ENCODE peak calls at places on chromosomes 4 and X, in ten cellular contexts. One of them, this sample, is unnamed.

GRCh38 chrX:46294234-46294633 is 251.0 kb downstream of the ZNF674 start:
- DNase-seq in ovary: no peak
- DNase-seq in mammary epithelial cell: no peak
- DNase-seq in MM.1S: no peak
- DNase-seq in brain microvascular endothelial cell: peak; percentile 3
- DNase-seq in astrocyte: peak; percentile 78
- DNase-seq in right atrium auricular region: no peak
- DNase-seq in OCI-LY7: no peak
- DNase-seq in SK-N-SH: no peak
- DNase-seq in AG04450: no peak
- DNase-seq in this sample: peak; percentile 52

GRCh38 chr4:99389606-99390005 is 37.1 kb upstream of the ADH1C start:
- DNase-seq in ovary: no peak
- DNase-seq in mammary epithelial cell: no peak
- DNase-seq in MM.1S: no peak
- DNase-seq in brain microvascular endothelial cell: no peak
- DNase-seq in astrocyte: no peak
- DNase-seq in right atrium auricular region: no peak
- DNase-seq in OCI-LY7: no peak
- DNase-seq in SK-N-SH: no peak
- DNase-seq in AG04450: peak; percentile 49
- DNase-seq in this sample: no peak

GRCh38 chrX:39750798-39751197 is 347.0 kb downstream of the BCOR start:
- DNase-seq in ovary: no peak
- DNase-seq in mammary epithelial cell: no peak
- DNase-seq in MM.1S: no peak
- DNase-seq in brain microvascular endothelial cell: no peak
- DNase-seq in astrocyte: no peak
- DNase-seq in right atrium auricular region: no peak
- DNase-seq in OCI-LY7: no peak
- DNase-seq in SK-N-SH: no peak
- DNase-seq in AG04450: no peak
- DNase-seq in this sample: no peak

GRCh38 chrX:16487620-16488380 is 162.2 kb upstream of the S100G start:
- DNase-seq in ovary: no peak
- DNase-seq in mammary epithelial cell: peak; percentile 13
- DNase-seq in MM.1S: no peak
- DNase-seq in brain microvascular endothelial cell: peak; percentile 20
- DNase-seq in astrocyte: peak; percentile 24
- DNase-seq in right atrium auricular region: no peak
- DNase-seq in OCI-LY7: no peak
- DNase-seq in SK-N-SH: no peak
- DNase-seq in AG04450: no peak
- DNase-seq in this sample: no peak

GRCh38 chrX:6227445-6227820 is 1.2 kb downstream of the NLGN4X start:
- DNase-seq in ovary: no peak
- DNase-seq in mammary epithelial cell: no peak
- DNase-seq in MM.1S: no peak
- DNase-seq in brain microvascular endothelial cell: no peak
- DNase-seq in astrocyte: no peak
- DNase-seq in right atrium auricular region: no peak
- DNase-seq in OCI-LY7: no peak
- DNase-seq in SK-N-SH: peak; percentile 20
- DNase-seq in AG04450: no peak
- DNase-seq in this sample: no peak

GRCh38 chr4:69951602-69952001 is 13.9 kb downstream of the CSN2 start:
- DNase-seq in ovary: no peak
- DNase-seq in mammary epithelial cell: no peak
- DNase-seq in MM.1S: no peak
- DNase-seq in brain microvascular endothelial cell: peak; percentile 16
- DNase-seq in astrocyte: no peak
- DNase-seq in right atrium auricular region: no peak
- DNase-seq in OCI-LY7: no peak
- DNase-seq in SK-N-SH: no peak
- DNase-seq in AG04450: no peak
- DNase-seq in this sample: no peak

GRCh38 chr4:119132306-119132705 is 3.3 kb upstream of the MYOZ2 start:
- DNase-seq in ovary: no peak
- DNase-seq in mammary epithelial cell: no peak
- DNase-seq in MM.1S: no peak
- DNase-seq in brain microvascular endothelial cell: no peak
- DNase-seq in astrocyte: peak; percentile 14
- DNase-seq in right atrium auricular region: no peak
- DNase-seq in OCI-LY7: no peak
- DNase-seq in SK-N-SH: no peak
- DNase-seq in AG04450: no peak
- DNase-seq in this sample: no peak

GRCh38 chr4:76016383-76016782 is 6.9 kb downstream of the CXCL10 start:
- DNase-seq in ovary: no peak
- DNase-seq in mammary epithelial cell: peak; percentile 80
- DNase-seq in MM.1S: peak; percentile 98
- DNase-seq in brain microvascular endothelial cell: no peak
- DNase-seq in astrocyte: no peak
- DNase-seq in right atrium auricular region: no peak
- DNase-seq in OCI-LY7: no peak
- DNase-seq in SK-N-SH: no peak
- DNase-seq in AG04450: no peak
- DNase-seq in this sample: no peak

GRCh38 chr4:54099959-54100606 is at the start of gene GSX2:
- DNase-seq in ovary: no peak
- DNase-seq in mammary epithelial cell: peak; percentile 12
- DNase-seq in MM.1S: no peak
- DNase-seq in brain microvascular endothelial cell: no peak
- DNase-seq in astrocyte: no peak
- DNase-seq in right atrium auricular region: peak; percentile 74
- DNase-seq in OCI-LY7: no peak
- DNase-seq in SK-N-SH: peak; percentile 73
- DNase-seq in AG04450: no peak
- DNase-seq in this sample: no peak

GRCh38 chrX:50386520-50386919 is 84.1 kb downstream of the DGKK start:
- DNase-seq in ovary: no peak
- DNase-seq in mammary epithelial cell: no peak
- DNase-seq in MM.1S: no peak
- DNase-seq in brain microvascular endothelial cell: no peak
- DNase-seq in astrocyte: no peak
- DNase-seq in right atrium auricular region: no peak
- DNase-seq in OCI-LY7: no peak
- DNase-seq in SK-N-SH: no peak
- DNase-seq in AG04450: no peak
- DNase-seq in this sample: no peak

GRCh38 chr4:26893491-26893890 is 32.9 kb downstream of the STIM2 start:
- DNase-seq in ovary: no peak
- DNase-seq in mammary epithelial cell: no peak
- DNase-seq in MM.1S: no peak
- DNase-seq in brain microvascular endothelial cell: no peak
- DNase-seq in astrocyte: no peak
- DNase-seq in right atrium auricular region: no peak
- DNase-seq in OCI-LY7: no peak
- DNase-seq in SK-N-SH: no peak
- DNase-seq in AG04450: no peak
- DNase-seq in this sample: no peak

GRCh38 chr4:173051697-173052096 is 116.9 kb upstream of the GALNT7 start:
- DNase-seq in ovary: no peak
- DNase-seq in mammary epithelial cell: no peak
- DNase-seq in MM.1S: no peak
- DNase-seq in brain microvascular endothelial cell: no peak
- DNase-seq in astrocyte: peak; percentile 18
- DNase-seq in right atrium auricular region: no peak
- DNase-seq in OCI-LY7: no peak
- DNase-seq in SK-N-SH: no peak
- DNase-seq in AG04450: no peak
- DNase-seq in this sample: peak; percentile 4
- H3K4me3 ChIP-seq in ovary: no peak overlapping the region
- H3K4me3 ChIP-seq in mammary epithelial cell: no peak overlapping the region
- H3K4me3 ChIP-seq in MM.1S: no peak overlapping the region
- H3K4me3 ChIP-seq in brain microvascular endothelial cell: no peak overlapping the region
- H3K4me3 ChIP-seq in astrocyte: no peak overlapping the region
- H3K4me3 ChIP-seq in right atrium auricular region: no peak overlapping the region
- H3K4me3 ChIP-seq in OCI-LY7: no peak overlapping the region
- H3K4me3 ChIP-seq in SK-N-SH: no peak overlapping the region
- H3K4me3 ChIP-seq in AG04450: no peak overlapping the region
- H3K4me3 ChIP-seq in this sample: no peak overlapping the region

GRCh38 chrX:129678176-129678880 is 23.6 kb upstream of the APLN start:
- DNase-seq in ovary: peak; percentile 53
- DNase-seq in mammary epithelial cell: no peak
- DNase-seq in MM.1S: peak; percentile 28
- DNase-seq in brain microvascular endothelial cell: no peak
- DNase-seq in astrocyte: no peak
- DNase-seq in right atrium auricular region: no peak
- DNase-seq in OCI-LY7: no peak
- DNase-seq in SK-N-SH: peak; percentile 62
- DNase-seq in AG04450: no peak
- DNase-seq in this sample: no peak
- TF ChIP-seq CTCF in ovary: no peak
- TF ChIP-seq CTCF in mammary epithelial cell: no peak
- TF ChIP-seq CTCF in MM.1S: peak; percentile 25
- TF ChIP-seq CTCF in brain microvascular endothelial cell: no peak
- TF ChIP-seq CTCF in astrocyte: no peak
- TF ChIP-seq CTCF in right atrium auricular region: peak; percentile 57
- TF ChIP-seq CTCF in OCI-LY7: no peak
- TF ChIP-seq CTCF in SK-N-SH: peak; percentile 15
- TF ChIP-seq CTCF in AG04450: no peak
- TF ChIP-seq CTCF in this sample: no peak

GRCh38 chr4:153485374-153485773 is 19.2 kb downstream of the TMEM131L start:
- DNase-seq in ovary: no peak
- DNase-seq in mammary epithelial cell: no peak
- DNase-seq in MM.1S: no peak
- DNase-seq in brain microvascular endothelial cell: no peak
- DNase-seq in astrocyte: no peak
- DNase-seq in right atrium auricular region: no peak
- DNase-seq in OCI-LY7: no peak
- DNase-seq in SK-N-SH: no peak
- DNase-seq in AG04450: no peak
- DNase-seq in this sample: no peak

GRCh38 chr4:153481474-153481873 is 15.3 kb downstream of the TMEM131L start:
- DNase-seq in ovary: no peak
- DNase-seq in mammary epithelial cell: no peak
- DNase-seq in MM.1S: no peak
- DNase-seq in brain microvascular endothelial cell: no peak
- DNase-seq in astrocyte: no peak
- DNase-seq in right atrium auricular region: no peak
- DNase-seq in OCI-LY7: no peak
- DNase-seq in SK-N-SH: no peak
- DNase-seq in AG04450: no peak
- DNase-seq in this sample: no peak

GRCh38 chr4:153485860-153486259 is 19.7 kb downstream of the TMEM131L start:
- DNase-seq in ovary: no peak
- DNase-seq in mammary epithelial cell: no peak
- DNase-seq in MM.1S: no peak
- DNase-seq in brain microvascular endothelial cell: no peak
- DNase-seq in astrocyte: no peak
- DNase-seq in right atrium auricular region: no peak
- DNase-seq in OCI-LY7: no peak
- DNase-seq in SK-N-SH: no peak
- DNase-seq in AG04450: no peak
- DNase-seq in this sample: no peak

GRCh38 chr4:153486281-153487151 is 20.4 kb downstream of the TMEM131L start:
- DNase-seq in ovary: no peak
- DNase-seq in mammary epithelial cell: peak; percentile 97
- DNase-seq in MM.1S: no peak
- DNase-seq in brain microvascular endothelial cell: peak; percentile 84
- DNase-seq in astrocyte: peak; percentile 91
- DNase-seq in right atrium auricular region: no peak
- DNase-seq in OCI-LY7: no peak
- DNase-seq in SK-N-SH: no peak
- DNase-seq in AG04450: peak; percentile 76
- DNase-seq in this sample: peak; percentile 63

DNA sequence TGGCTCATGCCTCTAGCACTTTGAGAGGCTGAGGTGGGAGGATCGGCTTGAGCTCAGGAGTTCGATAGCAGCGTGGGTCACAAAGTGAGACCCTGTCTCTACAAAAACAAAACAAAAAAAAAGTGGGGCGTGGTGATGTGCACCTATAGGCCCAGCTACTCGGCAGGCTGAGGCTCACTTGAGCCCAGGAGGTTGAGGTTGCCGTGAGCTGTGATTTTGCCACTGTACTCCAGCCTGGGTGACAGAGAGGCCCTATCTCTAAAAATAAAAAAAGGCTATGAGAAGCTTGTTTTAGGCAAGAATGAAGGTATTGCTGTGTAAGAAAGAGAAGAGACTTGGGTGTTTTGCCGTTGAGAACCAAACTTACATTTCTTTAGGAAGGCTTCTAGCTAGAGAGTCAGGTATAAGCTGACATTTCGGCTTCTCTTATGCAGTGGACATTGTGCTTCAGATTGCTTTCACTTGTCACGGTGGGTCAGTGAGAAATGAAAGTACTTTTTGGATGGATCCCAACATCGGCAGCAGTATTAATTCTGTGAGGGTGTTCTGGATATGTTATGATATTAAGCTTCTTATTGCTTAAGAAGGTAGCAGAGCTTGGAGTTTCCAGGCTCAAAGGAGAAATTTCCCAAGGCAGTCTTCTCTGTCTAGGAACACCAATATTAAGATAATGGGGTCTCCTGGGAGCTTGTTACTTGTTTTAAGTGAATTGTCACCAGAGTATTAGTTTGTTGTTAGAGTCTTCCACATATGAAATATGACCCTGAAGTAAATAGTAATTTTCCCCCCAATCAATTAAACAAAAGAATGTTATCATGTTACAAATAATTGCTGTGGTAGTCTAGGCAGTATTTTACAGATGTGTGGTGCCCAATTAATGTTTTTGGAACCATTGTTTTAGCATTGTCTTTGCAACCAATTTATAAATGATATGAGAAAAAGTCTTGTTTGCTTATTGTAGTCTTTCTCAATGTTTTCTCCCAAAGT is 17.6 kb downstream of the TMEM131L start:
- DNase-seq in ovary: no peak
- DNase-seq in mammary epithelial cell: no peak
- DNase-seq in MM.1S: no peak
- DNase-seq in brain microvascular endothelial cell: no peak
- DNase-seq in astrocyte: no peak
- DNase-seq in right atrium auricular region: no peak
- DNase-seq in OCI-LY7: no peak
- DNase-seq in SK-N-SH: no peak
- DNase-seq in AG04450: no peak
- DNase-seq in this sample: no peak
- H3K4me3 ChIP-seq in ovary: peak overlapping the region; percentile 4
- H3K4me3 ChIP-seq in mammary epithelial cell: no peak overlapping the region
- H3K4me3 ChIP-seq in MM.1S: no peak overlapping the region
- H3K4me3 ChIP-seq in brain microvascular endothelial cell: no peak overlapping the region
- H3K4me3 ChIP-seq in astrocyte: no peak overlapping the region
- H3K4me3 ChIP-seq in right atrium auricular region: no peak overlapping the region
- H3K4me3 ChIP-seq in OCI-LY7: no peak overlapping the region
- H3K4me3 ChIP-seq in SK-N-SH: no peak overlapping the region
- H3K4me3 ChIP-seq in AG04450: no peak overlapping the region
- H3K4me3 ChIP-seq in this sample: no peak overlapping the region

DNA sequence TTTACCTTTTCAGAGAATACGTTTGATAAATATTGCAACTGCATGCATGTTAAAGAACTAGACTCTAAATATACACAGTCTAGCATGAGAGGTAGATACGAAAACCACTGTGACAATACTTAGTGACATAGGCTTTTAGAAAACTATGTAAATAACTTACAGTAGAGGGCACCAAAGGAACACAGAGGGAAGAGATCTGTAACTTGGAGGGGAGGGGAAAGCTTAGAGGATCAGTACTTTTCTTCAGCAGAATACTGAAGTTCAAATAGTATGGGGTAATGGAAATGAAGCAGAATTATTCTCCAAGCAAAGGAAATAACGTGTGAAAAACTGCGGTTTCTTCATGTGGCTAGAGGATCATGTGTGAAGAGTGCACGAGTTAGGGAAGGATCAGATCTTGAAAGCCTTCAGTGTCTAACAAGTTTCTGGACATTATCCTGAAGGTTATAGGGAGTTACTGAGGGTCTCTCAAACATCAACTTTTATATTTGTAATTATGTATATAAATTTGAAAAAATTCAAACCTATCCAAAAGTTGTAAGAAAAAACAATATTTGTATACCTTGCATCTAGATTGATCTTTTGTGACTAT is 264.3 kb downstream of the NPFFR2 start:
- DNase-seq in ovary: no peak
- DNase-seq in mammary epithelial cell: peak; percentile 34
- DNase-seq in MM.1S: peak; percentile 51
- DNase-seq in brain microvascular endothelial cell: peak; percentile 25
- DNase-seq in astrocyte: peak; percentile 39
- DNase-seq in right atrium auricular region: no peak
- DNase-seq in OCI-LY7: peak; percentile 11
- DNase-seq in SK-N-SH: peak; percentile 48
- DNase-seq in AG04450: peak; percentile 15
- DNase-seq in this sample: no peak
- TF ChIP-seq CTCF in ovary: peak; percentile 36
- TF ChIP-seq CTCF in mammary epithelial cell: peak; percentile 54
- TF ChIP-seq CTCF in MM.1S: peak; percentile 70
- TF ChIP-seq CTCF in brain microvascular endothelial cell: peak; percentile 58
- TF ChIP-seq CTCF in astrocyte: peak; percentile 58
- TF ChIP-seq CTCF in right atrium auricular region: peak; percentile 77
- TF ChIP-seq CTCF in OCI-LY7: peak; percentile 69
- TF ChIP-seq CTCF in SK-N-SH: peak; percentile 84
- TF ChIP-seq CTCF in AG04450: peak; percentile 76
- TF ChIP-seq CTCF in this sample: peak; percentile 78